ENCODE peak calls at places on chromosomes 7 and 10, in seven cellular contexts. Q is left ventricle myocardium superior; B is activated T-cell treated with anti-CD3 and anti-CD28 coated beads, Interleukin-2, amount 50 U/mL, for 72 hours; V is NCI-H1105 treated with DMSO at 0.1 percent for 48 hours; R is NCI-H345; Z is kidney tubule cell; I is NCI-H460. W is an unnamed sample.

GRCh38 chr7:137302075-137302474 is 41.5 kb downstream of the PTN start:
- DNase-seq in Q (no peak), B (no peak), V (no peak), R (no peak), Z (no peak), I (no peak), W (no peak)

GRCh38 chr7:157785021-157785441 is 448.2 kb downstream of the DNAJB6 start:
- DNase-seq in Q (peak; percentile 15), B (no peak), V (no peak), R (no peak), Z (no peak), I (no peak), W (no peak)

GRCh38 chr10:33862706-33863105 is 528.2 kb upstream of the NRP1 start:
- DNase-seq in Q (no peak), B (no peak), V (no peak), R (no peak), Z (peak; percentile 42), I (no peak), W (no peak)

GRCh38 chr7:28536259-28536658 is 123.9 kb downstream of the CREB5 start:
- DNase-seq in Q (no peak), B (no peak), V (no peak), R (no peak), Z (peak; percentile 77), I (peak; percentile 9), W (peak; percentile 38)

GRCh38 chr10:32377458-32378370 is 30.8 kb upstream of the EPC1 start:
- DNase-seq in Q (no peak), B (no peak), V (peak; percentile 39), R (peak; percentile 20), Z (peak; percentile 53), I (no peak), W (peak; percentile 30)

GRCh38 chr10:6647811-6648526 is 67.9 kb upstream of the PRKCQ start:
- DNase-seq in Q (no peak), B (peak; percentile 81), V (no peak), R (no peak), Z (peak; percentile 38), I (peak; percentile 16), W (no peak)

GRCh38 chr7:150890853-150891584 is 38.7 kb downstream of the AOC1 start:
- DNase-seq in Q (no peak), B (no peak), V (no peak), R (no peak), Z (no peak), I (no peak), W (no peak)

GRCh38 chr7:139557857-139558581 is 34.5 kb downstream of the CLEC2L start:
- DNase-seq in Q (no peak), B (no peak), V (no peak), R (no peak), Z (peak; percentile 3), I (no peak), W (no peak)

GRCh38 chr7:909358-910329 is 33.3 kb downstream of the GET4 start:
- DNase-seq in Q (peak; percentile 82), B (no peak), V (no peak), R (no peak), Z (no peak), I (no peak), W (no peak)

GRCh38 chr10:6918305-6918704 is 338.2 kb upstream of the PRKCQ start:
- DNase-seq in Q (peak; percentile 35), B (peak; percentile 80), V (no peak), R (no peak), Z (no peak), I (peak; percentile 4), W (no peak)

GRCh38 chr7:100465702-100466311 is 1.7 kb upstream of the SPACDR start:
- DNase-seq in Q (peak; percentile 92), B (no peak), V (peak; percentile 63), R (peak; percentile 61), Z (peak; percentile 76), I (peak; percentile 59), W (no peak)

GRCh38 chr7:128121731-128122576 is 90.7 kb upstream of the LRRC4 start:
- DNase-seq in Q (peak; percentile 49), B (no peak), V (no peak), R (no peak), Z (peak; percentile 75), I (no peak), W (no peak)

GRCh38 chr10:102069066-102069465 is 3.9 kb downstream of the HPS6 start:
- DNase-seq in Q (no peak), B (no peak), V (no peak), R (no peak), Z (no peak), I (no peak), W (no peak)